ENCODE peak calls at places on chromosome 2, in four cellular contexts. Y is CD8-positive, alpha-beta T cell; N is NCI-H446; T is NCI-H2081. Z is an unnamed sample.

GRCh38 chr2:159035790-159036411 is 67.5 kb downstream of the TANC1 start:
- DNase-seq in Y (peak), N (no peak), T (no peak), Z (peak)

GRCh38 chr2:157107460-157107859 is 150.0 kb upstream of the GALNT5 start:
- DNase-seq in Y (no peak), N (no peak), T (no peak), Z (no peak)

GRCh38 chr2:11692966-11693521 is 23.0 kb upstream of the NTSR2 start:
- DNase-seq in Y (peak), N (peak), T (peak), Z (peak)

GRCh38 chr2:207768891-207769596 is 662 bp downstream of the FZD5 start:
- DNase-seq in Y (peak), N (no peak), T (peak), Z (no peak)

GRCh38 chr2:29490037-29490436 is 374.8 kb downstream of the CLIP4 start:
- DNase-seq in Y (no peak), N (no peak), T (no peak), Z (no peak)

GRCh38 chr2:33321236-33321731 is 155.2 kb upstream of the RASGRP3 start:
- DNase-seq in Y (no peak), N (no peak), T (no peak), Z (no peak)

GRCh38 chr2:30709516-30709915 is 97.7 kb downstream of the CAPN13 start:
- DNase-seq in Y (no peak), N (no peak), T (no peak), Z (no peak)

GRCh38 chr2:223654384-223654915 is 52.3 kb upstream of the SCG2 start:
- DNase-seq in Y (no peak), N (no peak), T (no peak), Z (no peak)

GRCh38 chr2:73297151-73297559 is 3.8 kb upstream of the EGR4 start:
- DNase-seq in Y (no peak), N (peak), T (peak), Z (peak)

GRCh38 chr2:41968182-41968578 is 79.6 kb upstream of the PKDCC start:
- DNase-seq in Y (no peak), N (no peak), T (no peak), Z (no peak)

GRCh38 chr2:119290859-119291587 is 67.4 kb downstream of the STEAP3 start:
- DNase-seq in Y (peak), N (peak), T (peak), Z (peak)

GRCh38 chr2:187390891-187391290 is 57.2 kb downstream of the CALCRL start:
- DNase-seq in Y (no peak), N (peak), T (no peak), Z (no peak)

Z was measured in NCI-H774.